ENCODE peak calls at places on chromosomes 5 and 9, in eight cellular contexts. I is AG09309, C is IMR-90, T is mammary epithelial cell, Z is tibial artery, L is stomach, Y is neural progenitor cell, O is mucosa of descending colon. A is an unnamed sample.

GRCh38 chr5:174338204-174339010 is 292.9 kb downstream of the NSG2 start:
- DNase-seq in I (no peak), T (no peak), Y (peak), Z (no peak), O (no peak), L (no peak), C (no peak), A (no peak)

GRCh38 chr9:126114850-126115460 is 211.7 kb upstream of the MVB12B start:
- DNase-seq in L (peak), C (no peak), T (peak), I (no peak), O (no peak), Y (no peak), Z (no peak), A (peak)

GRCh38 chr9:132637351-132637750 is 32.4 kb downstream of the DDX31 start:
- DNase-seq in I (no peak), T (no peak), Z (no peak), Y (no peak), C (no peak), O (peak), L (no peak), A (peak)

GRCh38 chr5:151222769-151223446 is 984 bp downstream of the CCDC69 start:
- DNase-seq in O (peak), Y (no peak), I (no peak), C (no peak), Z (peak), T (no peak), L (no peak), A (peak)

GRCh38 chr5:96703985-96704384 is 41.8 kb downstream of the CAST start:
- DNase-seq in T (no peak), Y (no peak), O (no peak), L (no peak), Z (no peak), I (no peak), C (peak), A (peak)

GRCh38 chr9:136095495-136096058 is 488 bp upstream of the NACC2 start:
- DNase-seq in Y (peak), C (peak), T (peak), L (peak), Z (no peak), I (no peak), O (no peak), A (peak)

GRCh38 chr5:150511641-150512367 is 3.9 kb downstream of the NDST1 start:
- DNase-seq in C (peak), T (peak), L (peak), O (peak), Y (peak), I (peak), Z (no peak), A (peak)

GRCh38 chr5:58410441-58410840 is 49.4 kb downstream of the PLK2 start:
- DNase-seq in L (no peak), C (peak), Y (no peak), I (peak), O (peak), T (peak), Z (no peak), A (peak)

GRCh38 chr5:107968998-107969397 is 298.3 kb upstream of the EFNA5 start:
- DNase-seq in T (peak), O (no peak), Z (no peak), Y (no peak), L (no peak), I (no peak), C (peak), A (peak)

GRCh38 chr9:4292781-4293180 is 7.1 kb downstream of the GLIS3 start:
- DNase-seq in O (no peak), C (peak), T (no peak), I (no peak), Z (no peak), L (no peak), Y (no peak), A (peak)

GRCh38 chr9:120702075-120702474 is 12.2 kb downstream of the MEGF9 start:
- DNase-seq in Y (no peak), O (no peak), T (peak), Z (no peak), I (no peak), L (no peak), C (peak), A (peak)

GRCh38 chr5:998975-999501 is 9.6 kb upstream of the NKD2 start:
- DNase-seq in Y (no peak), I (no peak), L (peak), O (no peak), Z (peak), C (no peak), T (no peak), A (no peak)
- TF ChIP-seq CTCF in Y (no peak), I (no peak), L (no peak), O (no peak), Z (no peak), C (no peak), T (no peak), A (no peak)

DNA sequence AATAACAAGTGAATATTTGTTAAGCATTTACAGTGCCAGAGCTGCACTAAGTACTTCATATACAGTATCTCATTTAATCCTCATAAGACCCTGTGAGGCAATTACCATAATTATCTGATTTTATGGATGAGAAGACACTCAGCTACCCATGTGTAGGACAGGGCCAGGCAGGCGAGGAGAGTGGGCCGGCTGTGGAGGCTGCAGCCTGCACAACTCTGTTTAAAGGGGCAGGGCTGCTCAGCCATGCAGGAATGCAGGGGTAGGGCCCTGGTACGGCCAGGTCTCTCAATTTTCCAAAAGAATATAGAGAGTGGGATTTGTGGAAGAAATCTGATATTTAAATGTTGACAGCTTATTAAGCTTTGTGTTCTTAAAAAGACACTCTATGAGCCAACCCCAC is 142.2 kb upstream of the PANK3 start:
- DNase-seq in I (no peak), Z (no peak), Y (no peak), T (no peak), L (no peak), C (no peak), O (no peak), A (no peak)
- H3K4me3 ChIP-seq in I (no peak), Z (no peak), Y (no peak), T (no peak), L (no peak), C (no peak), O (no peak), A (no peak)

GRCh38 chr5:85030685-85031084 is 646.0 kb upstream of the EDIL3 start:
- DNase-seq in Z (no peak), C (no peak), O (no peak), Y (no peak), I (no peak), L (no peak), T (no peak), A (no peak)
- TF ChIP-seq CTCF in Z (no peak), C (no peak), O (no peak), Y (no peak), I (no peak), L (no peak), T (no peak), A (no peak)

GRCh38 chr5:126971455-126972019 is 58.8 kb downstream of the MARCHF3 start:
- DNase-seq in O (no peak), Y (no peak), T (no peak), L (no peak), I (no peak), Z (no peak), C (no peak), A (no peak)
- H3K4me3 ChIP-seq in O (no peak), Y (no peak), T (no peak), L (no peak), I (no peak), Z (no peak), C (no peak), A (no peak)

DNA sequence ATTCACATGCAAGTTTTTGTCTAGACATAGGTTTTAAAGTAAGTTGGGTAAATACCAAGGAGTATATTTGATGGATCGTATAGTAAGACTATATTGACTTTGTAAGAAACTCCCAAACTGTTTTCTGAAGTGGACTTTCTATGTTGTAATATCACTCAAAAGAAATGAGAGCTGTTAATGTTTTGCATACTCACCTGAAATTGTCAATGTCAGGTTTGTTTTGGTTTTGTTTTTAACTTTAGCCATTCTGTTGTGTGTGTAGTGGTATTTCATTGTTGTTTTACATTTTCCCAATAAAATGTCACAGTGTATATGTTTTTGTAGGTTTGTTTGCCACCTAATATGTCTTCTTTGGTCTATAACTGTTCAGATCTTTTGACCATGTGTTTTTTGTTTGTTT is 375.7 kb upstream of the CDH9 start:
- DNase-seq in Y (no peak), T (no peak), C (no peak), I (no peak), L (no peak), Z (no peak), O (no peak), A (no peak)
- TF ChIP-seq CTCF in Y (no peak), T (no peak), C (no peak), I (no peak), L (no peak), Z (no peak), O (no peak), A (no peak)

GRCh38 chr9:86943871-86944240 is 3.5 kb downstream of the GAS1 start:
- DNase-seq in I (no peak), C (no peak), L (no peak), Z (no peak), O (no peak), T (no peak), Y (no peak), A (no peak)
- H3K4me3 ChIP-seq in I (peak), C (no peak), L (no peak), Z (no peak), O (no peak), T (no peak), Y (peak), A (no peak)

GRCh38 chr5:147369742-147370374 is 135.0 kb downstream of the STK32A start:
- DNase-seq in Z (no peak), C (peak), Y (peak), T (no peak), L (no peak), O (no peak), I (no peak), A (peak)
- TF ChIP-seq CTCF in Z (peak), C (peak), Y (peak), T (peak), L (peak), O (no peak), I (peak), A (peak)

DNA sequence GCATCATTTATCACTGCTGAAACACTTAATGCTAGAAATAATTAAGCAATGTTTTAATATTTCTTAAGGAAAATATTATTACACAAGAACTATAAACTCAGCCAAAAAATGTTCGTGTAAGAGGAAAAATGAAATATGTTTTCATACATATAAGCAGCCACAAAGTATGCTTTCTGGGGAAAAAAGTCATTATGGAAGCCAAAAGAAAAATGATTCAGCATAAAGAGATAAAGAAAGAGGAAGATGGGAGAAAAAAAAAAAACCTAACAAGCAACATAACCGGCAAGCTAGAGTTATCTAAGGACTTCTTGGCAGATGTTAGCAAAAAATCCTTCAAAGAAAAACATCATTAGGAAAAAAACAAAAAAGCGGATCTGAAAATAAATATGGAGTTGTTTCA is 179.1 kb downstream of the MUSK start:
- DNase-seq in L (no peak), O (no peak), Z (no peak), C (peak), T (no peak), I (no peak), Y (no peak), A (no peak)
- H3K4me3 ChIP-seq in L (no peak), O (no peak), Z (no peak), C (no peak), T (no peak), I (no peak), Y (no peak), A (no peak)

DNA sequence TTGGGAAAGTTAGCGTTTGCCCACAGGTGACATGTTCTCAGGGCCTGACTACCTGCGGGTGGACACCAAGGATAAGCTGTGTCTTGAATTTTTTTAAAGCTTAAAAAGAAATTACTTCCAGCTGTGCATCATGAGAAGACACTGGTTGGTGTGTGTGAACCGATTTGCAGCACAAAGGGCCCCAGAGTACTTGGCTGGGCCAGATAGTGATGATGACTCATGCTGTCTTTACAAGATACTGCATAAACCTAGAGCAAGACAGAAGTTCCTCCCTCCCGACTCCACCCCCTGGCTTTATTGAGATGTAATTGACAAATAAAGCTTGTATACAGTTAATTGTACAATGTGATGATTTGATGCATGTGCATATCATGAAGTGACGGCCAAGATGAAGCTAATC is 212.8 kb downstream of the NXNL2 start:
- DNase-seq in C (peak), L (no peak), I (peak), T (peak), Z (no peak), O (no peak), Y (no peak), A (peak)
- TF ChIP-seq CTCF in C (no peak), L (no peak), I (no peak), T (no peak), Z (no peak), O (no peak), Y (no peak), A (peak)

DNA sequence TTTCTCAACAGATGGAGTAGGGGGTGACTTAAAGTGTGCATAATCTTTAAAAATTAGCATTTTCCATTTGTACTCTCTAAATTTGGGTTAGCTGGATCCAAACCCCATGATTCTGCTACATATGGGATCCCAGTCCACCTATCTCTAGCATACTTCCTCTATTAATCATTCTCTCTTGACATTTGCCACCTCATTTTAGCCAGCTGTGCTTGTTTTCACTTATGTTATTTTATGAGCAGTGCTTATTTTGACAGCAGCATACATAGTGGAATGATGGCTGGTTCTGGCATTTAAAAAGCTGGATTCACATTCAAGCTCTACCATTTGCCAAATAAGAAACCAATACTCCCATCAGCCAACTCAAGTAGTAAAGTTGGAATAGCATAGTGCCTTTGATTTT is 22.5 kb upstream of the SNX18 start:
- DNase-seq in L (no peak), T (no peak), Y (no peak), I (no peak), Z (no peak), C (no peak), O (no peak), A (no peak)
- H3K4me3 ChIP-seq in L (no peak), T (no peak), Y (no peak), I (no peak), Z (no peak), C (no peak), O (no peak), A (no peak)

A was measured in epithelial cell of esophagus.